ENCODE peak calls at places on chromosomes 11 and 22, in four cellular contexts. One of them, this sample, is unnamed.

GRCh38 chr11:62644220-62644619 is 2.2 kb downstream of the GANAB start:
- DNase-seq in neural progenitor cell: no peak
- DNase-seq in astrocyte of the cerebellum: no peak
- DNase-seq in A549: no peak
- DNase-seq in this sample: no peak

GRCh38 chr11:26947379-26947844 is 46.5 kb upstream of the FIBIN start:
- DNase-seq in neural progenitor cell: no peak
- DNase-seq in astrocyte of the cerebellum: peak; percentile 99
- DNase-seq in A549: no peak
- DNase-seq in this sample: peak; percentile 91

GRCh38 chr11:63532799-63533475 is 3.7 kb upstream of the PLAAT4 start:
- DNase-seq in neural progenitor cell: peak; percentile 28
- DNase-seq in astrocyte of the cerebellum: no peak
- DNase-seq in A549: no peak
- DNase-seq in this sample: no peak

GRCh38 chr11:9716275-9717039 is 52.6 kb downstream of the SWAP70 start:
- DNase-seq in neural progenitor cell: no peak
- DNase-seq in astrocyte of the cerebellum: peak; percentile 69
- DNase-seq in A549: no peak
- DNase-seq in this sample: peak; percentile 37

GRCh38 chr22:45642966-45643365 is 28.7 kb upstream of the ATXN10 start:
- DNase-seq in neural progenitor cell: no peak
- DNase-seq in astrocyte of the cerebellum: no peak
- DNase-seq in A549: no peak
- DNase-seq in this sample: no peak

GRCh38 chr11:7511405-7511804 is 2.4 kb upstream of the PPFIBP2 start:
- DNase-seq in neural progenitor cell: no peak
- DNase-seq in astrocyte of the cerebellum: no peak
- DNase-seq in A549: no peak
- DNase-seq in this sample: no peak

GRCh38 chr11:36452987-36453386 is 57.1 kb downstream of the TRAF6 start:
- DNase-seq in neural progenitor cell: no peak
- DNase-seq in astrocyte of the cerebellum: no peak
- DNase-seq in A549: no peak
- DNase-seq in this sample: no peak

GRCh38 chr11:78460468-78460867 is 42.8 kb upstream of the GAB2 start:
- DNase-seq in neural progenitor cell: no peak
- DNase-seq in astrocyte of the cerebellum: no peak
- DNase-seq in A549: no peak
- DNase-seq in this sample: no peak

GRCh38 chr11:100902454-100903141 is 215.5 kb downstream of the ARHGAP42 start:
- DNase-seq in neural progenitor cell: no peak
- DNase-seq in astrocyte of the cerebellum: no peak
- DNase-seq in A549: no peak
- DNase-seq in this sample: no peak

GRCh38 chr22:35645646-35646045 is 2.6 kb upstream of the APOL6 start:
- DNase-seq in neural progenitor cell: no peak
- DNase-seq in astrocyte of the cerebellum: no peak
- DNase-seq in A549: no peak
- DNase-seq in this sample: no peak

GRCh38 chr11:122628691-122629555 is 26.6 kb upstream of the UBASH3B start:
- DNase-seq in neural progenitor cell: peak; percentile 81
- DNase-seq in astrocyte of the cerebellum: peak; percentile 37
- DNase-seq in A549: peak; percentile 74
- DNase-seq in this sample: peak; percentile 57

GRCh38 chr11:131614514-131615085 is 244.2 kb downstream of the NTM start:
- DNase-seq in neural progenitor cell: no peak
- DNase-seq in astrocyte of the cerebellum: no peak
- DNase-seq in A549: no peak
- DNase-seq in this sample: no peak

GRCh38 chr11:120751550-120751949 is 240.0 kb downstream of the GRIK4 start:
- DNase-seq in neural progenitor cell: no peak
- DNase-seq in astrocyte of the cerebellum: no peak
- DNase-seq in A549: no peak
- DNase-seq in this sample: no peak

GRCh38 chr11:65391007-65391406 is 4.6 kb downstream of the FRMD8 start:
- DNase-seq in neural progenitor cell: peak; percentile 42
- DNase-seq in astrocyte of the cerebellum: no peak
- DNase-seq in A549: peak; percentile 30
- DNase-seq in this sample: no peak